ENCODE peak calls at places on chromosomes 13 and 19, in ten cellular contexts. L is naive B cell, M is tibial artery, I is H9, P is iPS DF 6.9, Q is cardiac fibroblast, X is B cell, N is HEK293T, K is aorta, J is T-cell. S is an unnamed sample.

GRCh38 chr13:98688373-98688772 is 64.1 kb downstream of the SLC15A1 start:
- DNase-seq in L (no peak), M (no peak), I (no peak), P (no peak), Q (no peak), X (no peak), N (no peak), K (no peak), J (no peak), S (no peak)

GRCh38 chr19:18357442-18358264 is 17.3 kb downstream of the PGPEP1 start:
- DNase-seq in L (no peak), M (no peak), I (no peak), P (no peak), Q (no peak), X (no peak), N (no peak), K (no peak), J (no peak), S (no peak)

GRCh38 chr13:42361701-42362100 is 89.7 kb downstream of the AKAP11 start:
- DNase-seq in L (no peak), M (no peak), I (no peak), P (no peak), Q (no peak), X (no peak), N (no peak), K (no peak), J (no peak), S (no peak)

GRCh38 chr13:47433461-47434005 is 536.7 kb upstream of the HTR2A start:
- DNase-seq in L (no peak), M (no peak), I (no peak), P (no peak), Q (peak; percentile 27), X (no peak), N (no peak), K (no peak), J (no peak), S (no peak)

GRCh38 chr13:24605923-24606372 is 74.3 kb upstream of the ATP12A start:
- DNase-seq in L (no peak), M (no peak), I (no peak), P (no peak), Q (peak; percentile 58), X (no peak), N (no peak), K (no peak), J (no peak), S (peak; percentile 36)

GRCh38 chr19:10888421-10888866 is 17.1 kb downstream of the CARM1 start:
- DNase-seq in L (no peak), M (no peak), I (peak; percentile 71), P (no peak), Q (no peak), X (no peak), N (no peak), K (no peak), J (no peak), S (peak; percentile 73)

GRCh38 chr13:34028496-34029442 is 210.8 kb downstream of the RFC3 start:
- DNase-seq in L (no peak), M (no peak), I (no peak), P (no peak), Q (no peak), X (no peak), N (no peak), K (no peak), J (no peak), S (no peak)

GRCh38 chr13:45167611-45168554 is 33.0 kb downstream of the KCTD4 start:
- DNase-seq in L (no peak), M (no peak), I (no peak), P (no peak), Q (no peak), X (no peak), N (no peak), K (no peak), J (no peak), S (no peak)

GRCh38 chr13:106155411-106155810 is 380.1 kb downstream of the EFNB2 start:
- DNase-seq in L (no peak), M (no peak), I (no peak), P (no peak), Q (peak; percentile 80), X (no peak), N (no peak), K (no peak), J (no peak), S (no peak)

GRCh38 chr13:109610517-109610916 is 175.9 kb downstream of the IRS2 start:
- DNase-seq in L (peak; percentile 5), M (peak; percentile 36), I (peak; percentile 70), P (peak; percentile 5), Q (peak; percentile 18), X (peak; percentile 7), N (peak; percentile 3), K (peak; percentile 70), J (peak; percentile 44), S (peak; percentile 50)

S was measured in neural progenitor cell.